ENCODE peak calls at places on chromosomes 3 and 15, in six cellular contexts. T is neural crest cell, V is sigmoid colon, Z is COLO829, R is iris pigment epithelial cell, A is NCI-H2081. H is an unnamed sample.

GRCh38 chr15:39925112-39925830 is 5.2 kb upstream of the GPR176 start:
- DNase-seq in A (no peak), Z (no peak), R (peak; percentile 69), V (no peak), T (no peak), H (peak; percentile 18)

GRCh38 chr3:20049275-20049674 is 9.0 kb downstream of the KAT2B start:
- DNase-seq in R (no peak), Z (no peak), V (no peak), T (no peak), A (no peak), H (no peak)

GRCh38 chr3:138227650-138228049 is 40.5 kb downstream of the ARMC8 start:
- DNase-seq in Z (no peak), V (no peak), A (no peak), T (no peak), R (peak; percentile 85), H (no peak)

GRCh38 chr3:48018841-48019240 is 2.6 kb upstream of the MAP4 start:
- DNase-seq in A (no peak), T (no peak), Z (no peak), V (no peak), R (peak; percentile 79), H (peak; percentile 56)

GRCh38 chr15:34791701-34792100 is 3.6 kb downstream of the ACTC1 start:
- DNase-seq in Z (no peak), A (no peak), R (no peak), T (no peak), V (no peak), H (no peak)

GRCh38 chr3:12828751-12829150 is 12.6 kb downstream of the RPL32 start:
- DNase-seq in T (no peak), R (no peak), A (no peak), Z (no peak), V (no peak), H (no peak)

GRCh38 chr3:13638927-13639326 is 90.0 kb downstream of the FBLN2 start:
- DNase-seq in A (no peak), R (no peak), Z (no peak), T (no peak), V (no peak), H (no peak)

GRCh38 chr15:45377630-45378148 is 655 bp downstream of the GATM start:
- DNase-seq in A (no peak), T (no peak), R (peak; percentile 2), Z (no peak), V (peak; percentile 77), H (no peak)

GRCh38 chr15:67080900-67081431 is 15.6 kb downstream of the SMAD3 start:
- DNase-seq in R (peak; percentile 84), Z (peak; percentile 48), T (no peak), A (no peak), V (peak; percentile 77), H (no peak)

GRCh38 chr15:98896802-98897732 is 110.5 kb downstream of the PGPEP1L start:
- DNase-seq in A (no peak), R (peak; percentile 100), T (no peak), Z (peak; percentile 100), V (no peak), H (peak; percentile 70)

GRCh38 chr15:60457985-60458384 is 21.0 kb downstream of the ICE2 start:
- DNase-seq in R (no peak), T (no peak), V (no peak), Z (no peak), A (no peak), H (no peak)

GRCh38 chr3:186849392-186849975 is 7.0 kb downstream of the ADIPOQ start:
- DNase-seq in T (no peak), Z (peak; percentile 72), V (no peak), A (no peak), R (peak; percentile 47), H (peak; percentile 53)

GRCh38 chr15:65006876-65007275 is 17.2 kb upstream of the SPG21 start:
- DNase-seq in Z (no peak), T (no peak), V (no peak), R (no peak), A (no peak), H (no peak)

GRCh38 chr15:88476635-88477038 is 9.1 kb downstream of the MRPS11 start:
- DNase-seq in Z (peak; percentile 63), T (peak; percentile 18), V (no peak), A (peak; percentile 49), R (peak; percentile 44), H (no peak)

GRCh38 chr15:64092075-64092820 is 1.4 kb downstream of the CIAO2A start:
- DNase-seq in R (no peak), A (peak; percentile 12), V (no peak), T (no peak), Z (no peak), H (no peak)

GRCh38 chr3:37922721-37923575 is 61.3 kb downstream of the CTDSPL start:
- DNase-seq in Z (no peak), V (no peak), R (peak; percentile 34), A (no peak), T (no peak), H (no peak)

GRCh38 chr15:29570121-29570930 is 251.9 kb downstream of the TJP1 start:
- DNase-seq in A (peak; percentile 54), R (peak; percentile 12), V (no peak), Z (no peak), T (peak; percentile 32), H (no peak)

GRCh38 chr15:25176991-25177954 is 222.5 kb downstream of the SNRPN start:
- DNase-seq in R (no peak), Z (no peak), V (peak; percentile 58), T (no peak), A (no peak), H (no peak)

GRCh38 chr3:127299276-127299675 is 11.4 kb upstream of the PRR20G start:
- DNase-seq in R (no peak), V (peak; percentile 70), Z (no peak), T (no peak), A (no peak), H (no peak)

GRCh38 chr3:128144512-128144911 is 8.8 kb upstream of the EEFSEC start:
- DNase-seq in V (no peak), T (no peak), Z (no peak), R (no peak), A (no peak), H (no peak)

GRCh38 chr15:36331531-36332275 is 247.7 kb upstream of the CDIN1 start:
- DNase-seq in A (no peak), V (no peak), T (no peak), Z (no peak), R (peak; percentile 11), H (no peak)

GRCh38 chr3:59573911-59574310 is 524.1 kb upstream of the CFAP20DC start:
- DNase-seq in A (no peak), T (no peak), Z (peak; percentile 93), R (peak; percentile 91), V (peak; percentile 74), H (no peak)

GRCh38 chr15:69608661-69609060 is 156.0 kb downstream of the RPLP1 start:
- DNase-seq in A (no peak), T (no peak), R (no peak), V (no peak), Z (no peak), H (no peak)

GRCh38 chr3:171977860-171978259 is 61.5 kb upstream of the FNDC3B start:
- DNase-seq in T (no peak), A (no peak), V (no peak), R (peak; percentile 55), Z (no peak), H (no peak)

GRCh38 chr15:67114846-67115521 is 49.6 kb downstream of the SMAD3 start:
- DNase-seq in Z (no peak), V (no peak), T (no peak), A (no peak), R (no peak), H (no peak)

GRCh38 chr3:128322030-128323022 is 144.4 kb downstream of the DNAJB8 start:
- DNase-seq in A (peak; percentile 68), Z (peak; percentile 51), T (peak; percentile 37), R (peak; percentile 59), V (peak; percentile 73), H (no peak)

GRCh38 chr15:52082197-52083036 is 30.2 kb downstream of the BCL2L10 start:
- DNase-seq in A (no peak), R (peak; percentile 47), T (no peak), V (no peak), Z (no peak), H (no peak)

GRCh38 chr3:117853923-117854322 is 1144.3 kb downstream of the TUSC7 start:
- DNase-seq in T (no peak), V (no peak), R (peak; percentile 64), Z (no peak), A (peak; percentile 31), H (no peak)